ENCODE peak calls at places on chromosomes 6 and 20, in six cellular contexts. B is SK-N-SH, Y is OCI-LY7, Q is HCT116, H is GM23338, T is hepatocyte. J is an unnamed sample.

GRCh38 chr20:11544029-11544678 is 373.5 kb upstream of the BTBD3 start:
- DNase-seq in B (peak), Y (peak), Q (peak), H (peak), T (peak), J (peak)

GRCh38 chr6:160000280-160000704 is 31.4 kb downstream of the IGF2R start:
- DNase-seq in B (no peak), Y (no peak), Q (no peak), H (no peak), T (no peak), J (no peak)

GRCh38 chr20:4064118-4064962 is 49.0 kb upstream of the RNF24 start:
- DNase-seq in B (peak), Y (no peak), Q (peak), H (peak), T (peak), J (peak)

GRCh38 chr6:1390071-1390804 is 862 bp downstream of the FOXF2 start:
- DNase-seq in B (no peak), Y (no peak), Q (no peak), H (peak), T (no peak), J (peak)

GRCh38 chr6:41371461-41371991 is 36.1 kb downstream of the NCR2 start:
- DNase-seq in B (peak), Y (no peak), Q (no peak), H (peak), T (peak), J (peak)

GRCh38 chr6:20211941-20212391 is 303 bp downstream of the MBOAT1 start:
- DNase-seq in B (no peak), Y (no peak), Q (no peak), H (peak), T (peak), J (peak)

GRCh38 chr6:63714091-63714490 is 78.5 kb downstream of the PHF3 start:
- DNase-seq in B (no peak), Y (no peak), Q (no peak), H (no peak), T (no peak), J (no peak)

GRCh38 chr6:127515234-127515793 is 3.8 kb downstream of the MTCL3 start:
- DNase-seq in B (peak), Y (peak), Q (no peak), H (peak), T (peak), J (peak)

GRCh38 chr6:23003671-23004598 is 434.6 kb downstream of the HDGFL1 start:
- DNase-seq in B (peak), Y (no peak), Q (no peak), H (no peak), T (peak), J (peak)

GRCh38 chr6:27605401-27606342 is 132.8 kb upstream of the ZNF184 start:
- DNase-seq in B (no peak), Y (no peak), Q (peak), H (peak), T (peak), J (peak)

GRCh38 chr20:37804584-37805566 is 98.1 kb upstream of the VSTM2L start:
- DNase-seq in B (peak), Y (peak), Q (no peak), H (no peak), T (no peak), J (no peak)
- TF ChIP-seq EZH2phosphoT487 in B (no peak), Y (no peak), Q (no peak), H (no peak), T (no peak), J (no peak)

DNA sequence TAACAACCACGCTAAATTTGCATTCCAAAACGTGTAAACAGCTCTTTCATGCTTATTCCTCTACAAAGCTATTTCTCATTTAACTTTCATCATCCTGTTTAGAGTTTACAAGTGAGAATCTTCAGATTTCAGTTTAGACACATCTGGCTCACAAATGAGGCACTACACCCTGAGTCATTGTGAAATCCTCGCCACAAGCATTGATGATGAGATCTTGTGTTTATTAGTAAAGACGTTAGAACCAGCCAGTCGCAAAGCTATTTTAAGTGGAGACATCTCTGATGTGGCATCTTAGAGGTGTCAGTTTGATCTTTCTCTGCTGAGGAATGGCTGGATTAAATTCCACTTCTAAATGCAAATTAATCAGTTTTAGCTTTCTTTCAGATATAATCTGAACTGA is 8.3 kb upstream of the ISM1 start:
- DNase-seq in B (no peak), Y (no peak), Q (no peak), H (no peak), T (no peak), J (peak)
- TF ChIP-seq EZH2phosphoT487 in B (no peak), Y (no peak), Q (no peak), H (no peak), T (no peak), J (peak)

GRCh38 chr6:11232177-11232967 is at the start of gene NEDD9:
- DNase-seq in B (peak), Y (peak), Q (peak), H (peak), T (peak), J (peak)

GRCh38 chr6:11231564-11232176 is 798 bp downstream of the NEDD9 start:
- DNase-seq in B (no peak), Y (no peak), Q (no peak), H (peak), T (no peak), J (peak)

GRCh38 chr6:11231108-11231463 is 1.4 kb downstream of the NEDD9 start:
- DNase-seq in B (no peak), Y (no peak), Q (no peak), H (no peak), T (no peak), J (no peak)

GRCh38 chr6:11229267-11230043 is 3.0 kb downstream of the NEDD9 start:
- DNase-seq in B (no peak), Y (no peak), Q (no peak), H (peak), T (peak), J (peak)

GRCh38 chr6:11230158-11231107 is 2.0 kb downstream of the NEDD9 start:
- DNase-seq in B (no peak), Y (no peak), Q (no peak), H (no peak), T (no peak), J (peak)
- TF ChIP-seq EZH2phosphoT487 in B (no peak), Y (no peak), Q (no peak), H (no peak), T (no peak), J (no peak)

GRCh38 chr6:170088349-170088951 is 202.4 kb downstream of the DLL1 start:
- DNase-seq in B (no peak), Y (peak), Q (no peak), H (no peak), T (no peak), J (no peak)

GRCh38 chr6:170087946-170088348 is 202.9 kb downstream of the DLL1 start:
- DNase-seq in B (no peak), Y (peak), Q (no peak), H (no peak), T (no peak), J (no peak)

GRCh38 chr6:170084166-170084730 is 206.6 kb downstream of the DLL1 start:
- DNase-seq in B (no peak), Y (no peak), Q (no peak), H (no peak), T (no peak), J (no peak)

GRCh38 chr6:170085475-170086401 is 205.1 kb downstream of the DLL1 start:
- DNase-seq in B (no peak), Y (no peak), Q (no peak), H (no peak), T (no peak), J (no peak)

DNA sequence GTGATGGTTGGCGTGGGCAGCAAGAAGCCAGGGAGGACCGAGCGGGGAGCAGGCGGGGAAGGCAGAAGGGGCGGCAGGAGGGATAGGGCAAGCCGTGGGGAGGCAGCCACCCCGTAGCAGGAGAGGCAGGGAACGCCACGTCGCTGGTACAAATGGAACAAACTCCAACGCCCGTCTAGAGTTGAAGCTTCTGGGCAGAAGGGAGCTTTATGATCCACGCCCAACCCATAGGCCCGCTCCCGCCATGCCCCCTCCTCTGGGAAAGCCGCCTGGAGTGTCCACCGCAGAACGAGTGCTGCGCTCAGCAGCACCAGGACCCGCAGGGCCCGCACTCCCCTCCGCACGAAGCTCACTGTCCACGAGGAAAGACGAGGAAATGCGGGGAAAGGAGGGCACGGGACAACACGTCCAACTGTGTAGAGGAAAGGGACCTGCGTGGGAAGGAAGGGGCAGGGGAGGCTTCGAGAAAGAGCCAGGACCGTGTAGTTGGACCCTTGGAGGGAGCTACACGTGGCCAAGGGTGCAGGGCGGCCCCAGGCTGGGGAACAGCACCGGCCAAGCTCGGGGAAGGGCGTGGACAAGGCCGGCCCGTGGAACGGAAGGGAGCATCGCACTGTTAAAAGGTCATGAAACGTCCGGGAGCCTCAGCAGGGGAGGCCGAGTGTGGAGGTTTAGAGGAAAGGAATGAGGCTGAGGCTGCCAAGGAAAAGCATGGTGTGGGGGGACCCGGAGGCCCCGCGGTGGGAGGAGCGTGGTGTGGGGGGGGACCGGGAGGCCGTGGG is 204.0 kb downstream of the DLL1 start:
- DNase-seq in B (no peak), Y (no peak), Q (no peak), H (no peak), T (no peak), J (no peak)
- TF ChIP-seq EZH2phosphoT487 in B (no peak), Y (no peak), Q (no peak), H (no peak), T (no peak), J (no peak)

DNA sequence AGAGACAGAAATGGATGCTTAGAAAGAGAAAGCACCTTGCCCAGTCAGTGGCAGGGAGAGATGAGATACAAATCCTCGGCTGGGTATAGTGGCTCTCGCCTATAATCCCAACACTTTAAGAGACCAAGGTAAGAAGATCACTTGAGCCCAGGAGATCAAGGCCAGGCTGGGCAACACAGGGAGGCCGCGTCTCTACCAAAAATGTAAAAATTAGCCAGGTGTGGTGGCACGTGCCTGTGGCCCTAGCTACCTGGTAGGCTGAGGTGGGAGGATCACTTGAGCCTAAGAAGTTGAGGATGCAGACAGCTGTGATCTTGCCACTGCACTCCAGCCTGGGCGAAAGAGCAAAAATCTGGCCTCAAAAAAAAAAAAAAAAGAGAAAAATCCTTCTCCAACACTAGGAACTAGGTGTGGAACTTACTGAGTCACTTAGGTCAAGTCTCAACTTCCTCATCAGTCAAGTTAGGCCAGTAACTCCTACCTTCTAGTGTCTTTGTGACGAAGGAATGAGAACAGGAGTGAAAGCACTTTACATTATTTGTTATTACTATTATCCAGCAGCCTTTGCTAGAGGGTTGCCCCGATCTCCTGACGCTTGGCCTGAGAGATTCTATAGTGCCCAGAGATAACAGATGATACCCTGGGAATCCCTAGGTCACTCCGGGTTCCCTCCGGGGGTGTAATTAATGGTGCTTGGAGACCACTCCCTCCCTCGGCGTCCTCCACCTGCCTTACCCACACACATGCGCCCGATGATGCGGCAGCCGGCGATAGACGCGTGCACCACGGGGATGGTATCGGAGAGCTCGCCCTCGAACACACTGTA is 918 bp downstream of the EIF6 start:
- DNase-seq in B (no peak), Y (no peak), Q (no peak), H (no peak), T (no peak), J (peak)
- TF ChIP-seq EZH2phosphoT487 in B (no peak), Y (no peak), Q (no peak), H (no peak), T (no peak), J (no peak)

GRCh38 chr6:72283571-72283970 is 338.3 kb upstream of the KCNQ5 start:
- DNase-seq in B (no peak), Y (no peak), Q (no peak), H (no peak), T (no peak), J (no peak)
- TF ChIP-seq EZH2phosphoT487 in B (no peak), Y (no peak), Q (no peak), H (no peak), T (no peak), J (no peak)

GRCh38 chr6:52361347-52361944 is 505 bp upstream of the PAQR8 start:
- DNase-seq in B (no peak), Y (no peak), Q (no peak), H (peak), T (peak), J (peak)

GRCh38 chr6:52361945-52362442 is at the start of gene PAQR8:
- DNase-seq in B (peak), Y (peak), Q (peak), H (peak), T (peak), J (peak)

GRCh38 chr6:52360601-52361346 is 1.2 kb upstream of the PAQR8 start:
- DNase-seq in B (peak), Y (no peak), Q (no peak), H (no peak), T (peak), J (no peak)

GRCh38 chr6:52363222-52363867 is 1.4 kb downstream of the PAQR8 start:
- DNase-seq in B (peak), Y (no peak), Q (no peak), H (no peak), T (peak), J (peak)

DNA sequence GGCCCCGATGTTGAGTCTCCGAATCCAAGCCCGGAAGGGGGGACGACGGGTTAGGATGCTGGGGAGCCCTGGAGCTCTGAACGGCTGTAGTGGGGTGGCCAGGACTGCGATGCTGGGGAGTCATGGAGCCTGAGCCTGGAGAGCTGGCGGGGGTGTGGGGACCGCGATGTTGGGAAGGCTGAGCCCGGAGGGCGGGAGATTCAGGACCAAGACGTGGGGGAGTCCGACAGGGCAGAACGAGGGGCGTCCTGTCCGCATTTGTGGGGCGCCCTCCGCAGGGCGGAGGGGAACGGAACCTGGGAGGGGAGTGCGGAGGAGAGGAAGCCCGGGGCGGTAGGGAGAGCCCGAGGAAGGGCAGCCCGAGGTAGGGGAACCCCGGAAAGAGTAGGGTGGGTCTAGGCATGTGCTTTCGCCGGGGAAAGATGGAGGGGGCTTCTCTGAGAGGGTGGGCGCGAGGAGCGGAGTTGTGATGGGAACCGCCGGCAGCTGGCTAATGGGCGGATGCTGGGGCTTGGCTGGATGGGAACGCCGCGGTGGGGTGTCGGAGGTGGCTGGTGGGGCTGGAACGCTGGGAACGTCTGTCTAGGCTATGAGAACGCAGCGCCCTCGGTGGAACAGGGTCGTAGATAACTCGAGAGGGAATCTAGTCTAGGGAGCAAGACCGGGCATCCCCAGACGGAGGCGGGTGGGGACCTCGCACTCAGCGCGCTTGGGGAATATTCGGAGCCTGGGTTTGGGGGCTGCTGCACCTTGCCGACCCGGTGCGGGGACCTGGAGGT is 681 bp downstream of the PAQR8 start:
- DNase-seq in B (peak), Y (peak), Q (no peak), H (peak), T (peak), J (peak)
- TF ChIP-seq EZH2phosphoT487 in B (no peak), Y (no peak), Q (no peak), H (no peak), T (no peak), J (no peak)